ENCODE peak calls at places on chromosome 14, in six cellular contexts. P is CD4-positive, alpha-beta memory T cell; M is aorta; B is cardiac muscle cell; Z is Peyer's patch; N is tibial artery. T is an unnamed sample. For H3K27me3, H3K9me3 and H3K36me3, the result is how much of the 10 kb centered on the place peaks cover.

GRCh38 chr14:89476515-89476914 is 59.5 kb upstream of the FOXN3 start:
- DNase-seq in P (no peak), M (no peak), B (no peak), Z (no peak), N (no peak), T (no peak)

GRCh38 chr14:90549794-90550591 is 153.2 kb downstream of the CALM1 start:
- DNase-seq in P (no peak), M (no peak), B (no peak), Z (no peak), N (no peak), T (no peak)

GRCh38 chr14:34498684-34499412 is 36.8 kb upstream of the SPTSSA start:
- DNase-seq in P (no peak), M (no peak), B (peak), Z (no peak), N (no peak), T (no peak)

GRCh38 chr14:93073833-93074769 is 41.6 kb downstream of the ITPK1 start:
- DNase-seq in P (no peak), M (peak), B (peak), Z (peak), N (peak), T (no peak)

GRCh38 chr14:24307575-24308341 is at the start of gene CIDEB:
- DNase-seq in P (peak), M (peak), B (peak), Z (peak), N (peak), T (peak)

GRCh38 chr14:31961881-31962280 is 115.2 kb upstream of the ARHGAP5 start:
- DNase-seq in P (no peak), M (no peak), B (no peak), Z (no peak), N (no peak), T (no peak)

GRCh38 chr14:25406818-25407217 is 356.9 kb upstream of the STXBP6 start:
- DNase-seq in P (no peak), M (no peak), B (peak), Z (no peak), N (no peak), T (no peak)

GRCh38 chr14:46482200-46482599 is 169.4 kb downstream of the RPL10L start:
- DNase-seq in P (no peak), M (no peak), B (no peak), Z (no peak), N (no peak), T (no peak)

GRCh38 chr14:93155667-93156066 is 29.0 kb downstream of the MOAP1 start:
- DNase-seq in P (no peak), M (no peak), B (peak), Z (no peak), N (no peak), T (no peak)

GRCh38 chr14:61620130-61620946 is 75.0 kb upstream of the HIF1A start:
- DNase-seq in P (no peak), M (no peak), B (peak), Z (no peak), N (no peak), T (peak)

GRCh38 chr14:101738921-101739320 is 22.6 kb upstream of the PPP2R5C start:
- DNase-seq in P (no peak), M (no peak), B (no peak), Z (no peak), N (no peak), T (no peak)

GRCh38 chr14:62736426-62737043 is 308.7 kb downstream of the KCNH5 start:
- DNase-seq in P (no peak), M (no peak), B (no peak), Z (no peak), N (no peak), T (no peak)

GRCh38 chr14:45065540-45065939 is 18.4 kb upstream of the PRPF39 start:
- DNase-seq in P (no peak), M (no peak), B (no peak), Z (no peak), N (no peak), T (no peak)

GRCh38 chr14:30389134-30389900 is 169.6 kb upstream of the G2E3 start:
- DNase-seq in P (no peak), M (peak), B (peak), Z (no peak), N (no peak), T (peak)

GRCh38 chr14:94423465-94424056 is 29.0 kb downstream of the SERPINA11 start:
- DNase-seq in P (no peak), M (peak), B (peak), Z (peak), N (peak), T (peak)

GRCh38 chr14:78319826-78320635 is 149.9 kb downstream of the NRXN3 start:
- DNase-seq in P (no peak), M (no peak), B (no peak), Z (no peak), N (no peak), T (no peak)

GRCh38 chr14:72651081-72651480 is 242.8 kb downstream of the DPF3 start:
- DNase-seq in P (no peak), M (no peak), B (peak), Z (no peak), N (no peak), T (peak)

GRCh38 chr14:80946797-80947196 is 5.3 kb upstream of the CEP128 start:
- DNase-seq in P (no peak), M (no peak), B (no peak), Z (no peak), N (no peak), T (no peak)

GRCh38 chr14:55372423-55372822 is 39.2 kb downstream of the ATG14 start:
- DNase-seq in P (no peak), M (no peak), B (no peak), Z (no peak), N (no peak), T (no peak)

GRCh38 chr14:53528114-53528513 is 375.0 kb upstream of the DDHD1 start:
- DNase-seq in P (no peak), M (no peak), B (peak), Z (no peak), N (no peak), T (peak)

GRCh38 chr14:56244138-56244789 is 126.1 kb downstream of the PELI2 start:
- DNase-seq in P (no peak), M (no peak), B (peak), Z (no peak), N (no peak), T (no peak)

GRCh38 chr14:23437142-23438129 is 2.0 kb upstream of the MYH7 start:
- DNase-seq in P (no peak), M (no peak), B (no peak), Z (no peak), N (no peak), T (no peak)

GRCh38 chr14:105376521-105377440 is 21.6 kb upstream of the TEX22 start:
- DNase-seq in P (no peak), M (no peak), B (no peak), Z (no peak), N (no peak), T (no peak)

GRCh38 chr14:100056964-100057817 is 8.0 kb upstream of the EVL start:
- DNase-seq in P (peak), M (no peak), B (peak), Z (no peak), N (no peak), T (no peak)

GRCh38 chr14:104023325-104024055 is 62.0 kb upstream of the ASPG start:
- DNase-seq in P (no peak), M (no peak), B (no peak), Z (no peak), N (no peak), T (peak)

GRCh38 chr14:49778421-49778820 is 10.5 kb downstream of the KLHDC2 start:
- DNase-seq in P (no peak), M (no peak), B (no peak), Z (no peak), N (no peak), T (no peak)

GRCh38 chr14:76376878-76377523 is 1.1 kb downstream of the ESRRB start:
- DNase-seq in P (no peak), M (no peak), B (no peak), Z (no peak), N (no peak), T (no peak)
- H3K27me3 ChIP-seq in P (under half), M (under half), B (half or more), Z (under half), N (under half), T (under half)

DNA sequence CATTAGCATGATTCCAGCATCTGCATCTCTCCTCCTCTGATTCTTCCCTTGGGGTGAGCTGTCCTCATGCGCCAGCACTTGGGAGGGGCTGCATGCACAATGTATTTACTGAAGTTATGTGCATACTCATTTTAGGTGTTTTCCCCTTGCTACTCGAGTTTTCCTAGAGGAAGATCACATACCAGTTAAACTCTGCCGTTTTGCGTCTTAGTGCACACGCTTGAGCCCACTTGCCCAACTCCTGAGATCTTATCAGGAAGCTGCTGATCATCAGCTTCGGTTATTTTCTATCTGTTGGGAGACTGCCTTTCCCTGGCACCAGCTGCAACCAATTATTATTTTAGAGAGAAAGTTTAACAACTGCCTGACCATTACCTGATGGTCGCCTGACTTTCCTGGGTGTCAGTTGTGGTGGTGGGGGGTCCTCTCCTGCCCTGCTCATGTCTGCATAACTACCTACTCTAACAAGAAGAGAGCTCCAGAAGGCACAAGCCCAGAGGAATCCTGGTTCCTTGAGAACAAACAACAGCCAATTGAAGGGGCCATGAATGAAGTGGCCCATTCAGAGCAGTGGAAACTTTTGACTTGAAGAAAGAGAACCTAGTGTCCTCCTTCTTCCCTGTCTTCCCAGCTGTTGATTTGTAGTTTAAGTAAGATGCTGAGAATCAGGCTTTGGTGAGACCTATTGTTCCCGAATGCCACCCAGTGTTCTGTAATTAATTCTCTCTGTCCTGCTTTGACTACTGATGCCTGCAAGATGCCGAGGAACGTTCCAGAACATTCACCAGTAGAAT is 79.0 kb downstream of the C14orf132 start:
- DNase-seq in P (no peak), M (no peak), B (no peak), Z (no peak), N (no peak), T (no peak)
- H3K9me3 ChIP-seq in P (under half), M (under half), B (under half), Z (under half), N (under half), T (under half)

GRCh38 chr14:74503256-74503972 is 9.8 kb downstream of the ISCA2 start:
- DNase-seq in P (no peak), M (peak), B (no peak), Z (no peak), N (peak), T (no peak)

GRCh38 chr14:74500417-74501134 is 7.0 kb downstream of the ISCA2 start:
- DNase-seq in P (no peak), M (peak), B (no peak), Z (no peak), N (no peak), T (no peak)

GRCh38 chr14:74502236-74503019 is 8.9 kb downstream of the ISCA2 start:
- DNase-seq in P (no peak), M (peak), B (peak), Z (no peak), N (peak), T (no peak)

GRCh38 chr14:74501135-74501614 is 7.6 kb downstream of the ISCA2 start:
- DNase-seq in P (no peak), M (peak), B (peak), Z (no peak), N (peak), T (peak)

DNA sequence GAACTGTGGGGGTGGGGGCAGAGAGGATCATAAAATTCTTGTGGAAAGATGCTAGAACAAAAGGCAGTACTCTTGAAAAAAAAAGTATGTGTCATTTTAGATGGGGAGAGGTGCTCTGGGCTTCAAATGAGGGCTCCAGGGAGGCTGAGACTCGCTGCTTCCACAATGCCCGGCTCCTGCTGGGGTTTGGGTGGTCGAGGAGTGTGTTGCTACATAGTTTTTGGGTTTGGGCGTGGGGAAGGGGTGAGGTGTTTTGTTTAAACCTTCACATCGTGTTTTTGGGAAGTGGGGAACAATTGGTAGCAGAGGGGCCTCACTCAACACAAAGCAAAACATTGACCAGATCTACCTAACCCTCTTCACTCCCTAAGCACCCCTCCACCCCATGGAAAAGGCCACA is 8.1 kb downstream of the ISCA2 start:
- DNase-seq in P (no peak), M (no peak), B (no peak), Z (no peak), N (no peak), T (no peak)
- H3K36me3 ChIP-seq in P (under half), M (under half), B (under half), Z (under half), N (under half), T (under half)

GRCh38 chr14:83958359-83958758 is 1571.6 kb upstream of the FLRT2 start:
- DNase-seq in P (no peak), M (no peak), B (no peak), Z (no peak), N (no peak), T (no peak)
- H3K27me3 ChIP-seq in P (under half), M (under half), B (under half), Z (under half), N (under half), T (under half)

GRCh38 chr14:47658041-47658440 is 17.4 kb downstream of the MDGA2 start:
- DNase-seq in P (no peak), M (no peak), B (no peak), Z (no peak), N (no peak), T (no peak)
- H3K9me3 ChIP-seq in P (under half), M (under half), B (under half), Z (under half), N (under half), T (under half)

GRCh38 chr14:102971836-102972606 is 49.6 kb downstream of the AMN start:
- DNase-seq in P (no peak), M (no peak), B (no peak), Z (no peak), N (no peak), T (no peak)
- H3K36me3 ChIP-seq in P (under half), M (under half), B (under half), Z (under half), N (half or more), T (under half)